ENCODE peak calls at places on chromosomes 3 and 15, in nine cellular contexts. H, C, L, N, R, W, G, V and F are unnamed samples.

GRCh38 chr3:150414273-150414672 is 6.2 kb downstream of the TSC22D2 start:
- DNase-seq in H (no peak), C (no peak), L (peak), N (peak), R (no peak), W (peak), G (no peak), V (no peak), F (no peak)

GRCh38 chr3:120274739-120275167 is 10.3 kb downstream of the GPR156 start:
- DNase-seq in H (no peak), C (peak), L (no peak), N (no peak), R (no peak), W (peak), G (no peak), V (no peak), F (peak)

GRCh38 chr15:37678124-37678523 is 256.3 kb upstream of the TMCO5A start:
- DNase-seq in H (no peak), C (no peak), L (no peak), N (no peak), R (no peak), W (no peak), G (no peak), V (no peak), F (no peak)

GRCh38 chr3:45914362-45915077 is 28.2 kb downstream of the CCR9 start:
- DNase-seq in H (no peak), C (no peak), L (no peak), N (no peak), R (no peak), W (no peak), G (no peak), V (no peak), F (no peak)

GRCh38 chr3:155320934-155321333 is 27.5 kb upstream of the STRIT1 start:
- DNase-seq in H (no peak), C (no peak), L (no peak), N (no peak), R (no peak), W (no peak), G (no peak), V (no peak), F (no peak)

GRCh38 chr15:34773013-34773412 is 18.2 kb upstream of the GJD2 start:
- DNase-seq in H (no peak), C (no peak), L (no peak), N (no peak), R (no peak), W (no peak), G (no peak), V (no peak), F (no peak)

GRCh38 chr3:61080737-61081445 is 170.4 kb downstream of the FHIT start:
- DNase-seq in H (no peak), C (no peak), L (no peak), N (no peak), R (no peak), W (no peak), G (no peak), V (no peak), F (no peak)

GRCh38 chr15:39110746-39111145 is 470.1 kb upstream of the THBS1 start:
- DNase-seq in H (no peak), C (no peak), L (no peak), N (no peak), R (no peak), W (no peak), G (no peak), V (no peak), F (no peak)

GRCh38 chr15:76936671-76937070 is 5.1 kb downstream of the RCN2 start:
- DNase-seq in H (no peak), C (no peak), L (no peak), N (no peak), R (no peak), W (no peak), G (no peak), V (no peak), F (no peak)

GRCh38 chr3:16883057-16883725 is 1.6 kb upstream of the PLCL2 start:
- DNase-seq in H (no peak), C (no peak), L (no peak), N (no peak), R (no peak), W (no peak), G (no peak), V (no peak), F (no peak)

GRCh38 chr3:156826896-156827882 is 1.0 kb downstream of the LEKR1 start:
- DNase-seq in H (no peak), C (peak), L (peak), N (no peak), R (no peak), W (no peak), G (no peak), V (peak), F (no peak)

GRCh38 chr3:32414527-32415202 is 23.0 kb downstream of the CMTM7 start:
- DNase-seq in H (no peak), C (no peak), L (peak), N (peak), R (no peak), W (peak), G (peak), V (peak), F (no peak)

GRCh38 chr15:83487519-83487918 is 40.4 kb downstream of the SH3GL3 start:
- DNase-seq in H (no peak), C (no peak), L (no peak), N (no peak), R (no peak), W (no peak), G (no peak), V (no peak), F (no peak)

GRCh38 chr15:26295331-26295730 is 432.2 kb upstream of the ATP10A start:
- DNase-seq in H (no peak), C (peak), L (no peak), N (no peak), R (no peak), W (no peak), G (no peak), V (no peak), F (no peak)

GRCh38 chr15:38991701-38992100 is 427.1 kb upstream of the RASGRP1 start:
- DNase-seq in H (no peak), C (no peak), L (no peak), N (no peak), R (no peak), W (no peak), G (no peak), V (no peak), F (no peak)

GRCh38 chr15:39797407-39797806 is 14.8 kb upstream of the FSIP1 start:
- DNase-seq in H (no peak), C (no peak), L (no peak), N (no peak), R (peak), W (no peak), G (no peak), V (no peak), F (no peak)

GRCh38 chr3:40468018-40468417 is 8.9 kb upstream of the ZNF619 start:
- DNase-seq in H (no peak), C (no peak), L (no peak), N (no peak), R (no peak), W (no peak), G (no peak), V (no peak), F (no peak)

GRCh38 chr15:70154440-70155347 is 57.0 kb upstream of the TLE3 start:
- DNase-seq in H (no peak), C (no peak), L (no peak), N (peak), R (no peak), W (no peak), G (no peak), V (no peak), F (peak)

GRCh38 chr3:120435621-120436020 is 15.2 kb downstream of the FSTL1 start:
- DNase-seq in H (no peak), C (no peak), L (no peak), N (peak), R (no peak), W (peak), G (no peak), V (no peak), F (no peak)

GRCh38 chr3:47436180-47436579 is 39.6 kb downstream of the SCAP start:
- DNase-seq in H (no peak), C (no peak), L (no peak), N (no peak), R (no peak), W (no peak), G (no peak), V (no peak), F (no peak)

GRCh38 chr3:124282751-124283643 is 291.1 kb upstream of the ROPN1 start:
- DNase-seq in H (no peak), C (no peak), L (no peak), N (peak), R (no peak), W (no peak), G (no peak), V (no peak), F (no peak)

GRCh38 chr3:97684490-97684889 is 80.1 kb upstream of the ARL6 start:
- DNase-seq in H (no peak), C (no peak), L (no peak), N (no peak), R (no peak), W (no peak), G (no peak), V (no peak), F (no peak)

GRCh38 chr3:85304360-85304964 is 345.7 kb downstream of the CADM2 start:
- DNase-seq in H (no peak), C (peak), L (no peak), N (no peak), R (peak), W (peak), G (no peak), V (no peak), F (no peak)

GRCh38 chr15:61199681-61200080 is 29.4 kb downstream of the RORA start:
- DNase-seq in H (no peak), C (no peak), L (no peak), N (no peak), R (no peak), W (no peak), G (no peak), V (no peak), F (no peak)

GRCh38 chr3:10283638-10284037 is 9.1 kb downstream of the GHRL start:
- DNase-seq in H (no peak), C (no peak), L (no peak), N (no peak), R (peak), W (no peak), G (no peak), V (no peak), F (no peak)

GRCh38 chr3:41328916-41329315 is 129.6 kb downstream of the CTNNB1 start:
- DNase-seq in H (no peak), C (no peak), L (no peak), N (no peak), R (no peak), W (no peak), G (no peak), V (no peak), F (no peak)

GRCh38 chr3:24493951-24494615 is 567 bp downstream of the THRB start:
- DNase-seq in H (no peak), C (no peak), L (no peak), N (peak), R (peak), W (peak), G (no peak), V (no peak), F (peak)

GRCh38 chr15:57205999-57206398 is 170.3 kb upstream of the CGNL1 start:
- DNase-seq in H (no peak), C (peak), L (no peak), N (no peak), R (no peak), W (no peak), G (no peak), V (no peak), F (no peak)

GRCh38 chr3:139388961-139389551 is 391 bp downstream of the COPB2 start:
- DNase-seq in H (no peak), C (no peak), L (peak), N (peak), R (peak), W (no peak), G (peak), V (peak), F (no peak)

GRCh38 chr15:62896969-62897486 is 145.5 kb upstream of the TPM1 start:
- DNase-seq in H (no peak), C (no peak), L (no peak), N (peak), R (no peak), W (peak), G (no peak), V (no peak), F (peak)

GRCh38 chr3:127083778-127084355 is 101.0 kb downstream of the PLXNA1 start:
- DNase-seq in H (no peak), C (no peak), L (no peak), N (no peak), R (no peak), W (no peak), G (no peak), V (no peak), F (no peak)

GRCh38 chr3:14847613-14848541 is 29.1 kb downstream of the FGD5 start:
- DNase-seq in H (no peak), C (no peak), L (no peak), N (peak), R (peak), W (peak), G (no peak), V (no peak), F (peak)